ENCODE peak calls at places on chromosomes 1 and 21, in six cellular contexts. A is kidney epithelial cell, Z is HFF-Myc, B is activated gamma-delta T cell, G is ELR, W is AG09309. T is an unnamed sample.

GRCh38 chr1:25001125-25001915 is 71.2 kb upstream of the RUNX3 start:
- DNase-seq in A (no peak), Z (no peak), B (no peak), G (no peak), W (no peak), T (no peak)

GRCh38 chr1:185440877-185441276 is 123.8 kb upstream of the IVNS1ABP start:
- DNase-seq in A (peak), Z (no peak), B (no peak), G (peak), W (no peak), T (no peak)

GRCh38 chr21:45644041-45644906 is 749 bp downstream of the PCBP3 start:
- DNase-seq in A (no peak), Z (no peak), B (no peak), G (no peak), W (no peak), T (no peak)

GRCh38 chr1:17162941-17163340 is 42.0 kb upstream of the PADI1 start:
- DNase-seq in A (peak), Z (no peak), B (no peak), G (peak), W (no peak), T (no peak)

GRCh38 chr1:173330149-173330951 is 123.2 kb upstream of the TNFSF4 start:
- DNase-seq in A (no peak), Z (peak), B (no peak), G (peak), W (no peak), T (no peak)

GRCh38 chr1:66300986-66301451 is 232.9 kb upstream of the SGIP1 start:
- DNase-seq in A (no peak), Z (no peak), B (no peak), G (peak), W (no peak), T (no peak)

GRCh38 chr1:47980501-47980900 is 16.7 kb downstream of the TRABD2B start:
- DNase-seq in A (no peak), Z (no peak), B (no peak), G (no peak), W (no peak), T (no peak)

GRCh38 chr21:28396421-28396820 is 596.3 kb downstream of the LTN1 start:
- DNase-seq in A (no peak), Z (no peak), B (no peak), G (no peak), W (no peak), T (no peak)

GRCh38 chr1:214537219-214537618 is 14.2 kb downstream of the PTPN14 start:
- DNase-seq in A (no peak), Z (no peak), B (no peak), G (no peak), W (no peak), T (no peak)

GRCh38 chr1:216005916-216006315 is 417.3 kb downstream of the USH2A start:
- DNase-seq in A (no peak), Z (no peak), B (no peak), G (peak), W (no peak), T (no peak)

GRCh38 chr1:228937851-228938247 is 202.6 kb downstream of the RHOU start:
- DNase-seq in A (no peak), Z (no peak), B (no peak), G (no peak), W (no peak), T (no peak)

GRCh38 chr1:99306056-99306455 is 41.8 kb downstream of the PLPPR4 start:
- DNase-seq in A (no peak), Z (no peak), B (no peak), G (no peak), W (no peak), T (no peak)

GRCh38 chr1:47720100-47720499 is 277.1 kb downstream of the TRABD2B start:
- DNase-seq in A (no peak), Z (no peak), B (no peak), G (no peak), W (no peak), T (no peak)

GRCh38 chr1:62689524-62689923 is 1.3 kb upstream of the DOCK7 start:
- DNase-seq in A (no peak), Z (peak), B (no peak), G (peak), W (peak), T (peak)

GRCh38 chr1:88998716-88999115 is 6.3 kb upstream of the KYAT3 start:
- DNase-seq in A (no peak), Z (peak), B (no peak), G (peak), W (no peak), T (peak)

GRCh38 chr1:39159224-39160036 is 45.1 kb upstream of the MACF1 start:
- DNase-seq in A (peak), Z (no peak), B (no peak), G (peak), W (peak), T (peak)

GRCh38 chr1:220528049-220528678 is at the start of gene MARK1:
- DNase-seq in A (no peak), Z (no peak), B (no peak), G (peak), W (no peak), T (no peak)

GRCh38 chr1:39919545-39919944 is 17.8 kb upstream of the MYCL start:
- DNase-seq in A (no peak), Z (no peak), B (no peak), G (peak), W (no peak), T (peak)

GRCh38 chr1:59350521-59350920 is 53.6 kb downstream of the FGGY start:
- DNase-seq in A (no peak), Z (no peak), B (no peak), G (no peak), W (no peak), T (no peak)

GRCh38 chr1:25720624-25721023 is 79.4 kb upstream of the SELENON start:
- DNase-seq in A (no peak), Z (no peak), B (no peak), G (no peak), W (no peak), T (no peak)

GRCh38 chr1:29713857-29714256 is 477.5 kb downstream of the PTPRU start:
- DNase-seq in A (no peak), Z (no peak), B (no peak), G (peak), W (no peak), T (no peak)

GRCh38 chr1:22527555-22528296 is 35.6 kb upstream of the EPHA8 start:
- DNase-seq in A (no peak), Z (no peak), B (no peak), G (peak), W (no peak), T (no peak)

GRCh38 chr1:109256971-109257681 is 7.8 kb downstream of the CELSR2 start:
- DNase-seq in A (peak), Z (no peak), B (no peak), G (peak), W (no peak), T (no peak)

GRCh38 chr1:199545780-199546179 is 481.7 kb upstream of the NR5A2 start:
- DNase-seq in A (no peak), Z (no peak), B (no peak), G (peak), W (no peak), T (peak)

GRCh38 chr1:172146149-172146850 is 274.2 kb upstream of the C1orf105 start:
- DNase-seq in A (no peak), Z (no peak), B (no peak), G (peak), W (no peak), T (no peak)

GRCh38 chr1:172823534-172823933 is 164.6 kb downstream of the FASLG start:
- DNase-seq in A (no peak), Z (no peak), B (no peak), G (peak), W (no peak), T (no peak)

GRCh38 chr1:32353431-32353830 is 8.9 kb downstream of the FAM229A start:
- DNase-seq in A (no peak), Z (no peak), B (no peak), G (no peak), W (no peak), T (no peak)

GRCh38 chr1:7686301-7686850 is 84.7 kb upstream of the VAMP3 start:
- DNase-seq in A (no peak), Z (no peak), B (no peak), G (no peak), W (no peak), T (no peak)

GRCh38 chr1:38919075-38919474 is 22.6 kb downstream of the RHBDL2 start:
- DNase-seq in A (no peak), Z (no peak), B (no peak), G (no peak), W (no peak), T (no peak)

GRCh38 chr1:87084247-87084836 is 169.9 kb downstream of the HS2ST1 start:
- DNase-seq in A (no peak), Z (no peak), B (no peak), G (peak), W (peak), T (peak)

GRCh38 chr21:32782698-32783097 is 11.1 kb upstream of the PAXBP1 start:
- DNase-seq in A (no peak), Z (no peak), B (no peak), G (peak), W (no peak), T (no peak)

GRCh38 chr1:61348025-61348665 is 265.8 kb downstream of the NFIA start:
- DNase-seq in A (no peak), Z (no peak), B (no peak), G (no peak), W (no peak), T (no peak)

GRCh38 chr1:51249445-51249844 is 13.4 kb downstream of the RNF11 start:
- DNase-seq in A (no peak), Z (no peak), B (no peak), G (no peak), W (no peak), T (no peak)

GRCh38 chr1:239841635-239842034 is 250.0 kb upstream of the FMN2 start:
- DNase-seq in A (no peak), Z (no peak), B (no peak), G (no peak), W (no peak), T (no peak)

GRCh38 chr1:54309631-54310366 is 96.4 kb downstream of the SSBP3 start:
- DNase-seq in A (no peak), Z (no peak), B (no peak), G (no peak), W (no peak), T (no peak)

T was measured in HCT116.